ENCODE peak calls at places on chromosomes 1 and 21, in nine cellular contexts. E is right lobe of liver; F is CD8-positive, alpha-beta T cell; S is lower lobe of right lung; J is cardiac muscle cell; K is suprapubic skin; N is stomach; Z is HCT116; A is hepatocyte. V is an unnamed sample.

GRCh38 chr1:58785424-58786058 is 1.7 kb upstream of the JUN start:
- DNase-seq in E (peak; percentile 75), F (peak; percentile 8), S (peak; percentile 80), J (peak; percentile 61), K (no peak), N (peak; percentile 82), Z (no peak), A (peak; percentile 83), V (peak; percentile 36)

GRCh38 chr1:11151854-11152612 is 37.1 kb upstream of the ANGPTL7 start:
- DNase-seq in E (peak; percentile 71), F (no peak), S (no peak), J (peak; percentile 32), K (no peak), N (no peak), Z (no peak), A (no peak), V (no peak)

GRCh38 chr1:62110198-62110817 is 84.3 kb upstream of the L1TD1 start:
- DNase-seq in E (no peak), F (no peak), S (no peak), J (no peak), K (no peak), N (no peak), Z (no peak), A (no peak), V (no peak)

GRCh38 chr1:25819496-25820246 is at the start of gene MTFR1L:
- DNase-seq in E (peak; percentile 95), F (peak; percentile 89), S (peak; percentile 95), J (peak; percentile 79), K (peak; percentile 94), N (peak; percentile 93), Z (peak; percentile 39), A (peak; percentile 94), V (peak; percentile 83)

GRCh38 chr1:116498789-116499628 is 71.8 kb downstream of the CD58 start:
- DNase-seq in E (no peak), F (peak; percentile 29), S (no peak), J (peak; percentile 80), K (no peak), N (no peak), Z (peak; percentile 55), A (peak; percentile 85), V (peak; percentile 68)

GRCh38 chr1:232613752-232614381 is 16.1 kb downstream of the SIPA1L2 start:
- DNase-seq in E (no peak), F (no peak), S (no peak), J (peak; percentile 95), K (no peak), N (no peak), Z (peak; percentile 66), A (peak; percentile 40), V (no peak)

GRCh38 chr21:44874497-44875331 is 1.2 kb upstream of the PTTG1IP start:
- DNase-seq in E (peak; percentile 96), F (no peak), S (peak; percentile 85), J (peak; percentile 50), K (no peak), N (peak; percentile 66), Z (no peak), A (peak; percentile 43), V (no peak)

GRCh38 chr1:109793486-109794318 is 30.0 kb upstream of the EPS8L3 start:
- DNase-seq in E (peak; percentile 55), F (peak; percentile 28), S (peak; percentile 42), J (peak; percentile 88), K (peak; percentile 78), N (peak; percentile 30), Z (peak; percentile 16), A (peak; percentile 52), V (no peak)

GRCh38 chr1:33468559-33468958 is 3.9 kb upstream of the ZSCAN20 start:
- DNase-seq in E (no peak), F (no peak), S (no peak), J (no peak), K (no peak), N (no peak), Z (no peak), A (no peak), V (no peak)

GRCh38 chr1:24929876-24930702 is at the start of gene RUNX3:
- DNase-seq in E (peak; percentile 54), F (peak; percentile 92), S (peak; percentile 85), J (no peak), K (no peak), N (peak; percentile 64), Z (peak; percentile 58), A (peak; percentile 45), V (no peak)

GRCh38 chr1:97364086-97364485 is 556.7 kb downstream of the DPYD start:
- DNase-seq in E (no peak), F (no peak), S (no peak), J (peak; percentile 38), K (no peak), N (no peak), Z (no peak), A (no peak), V (no peak)

GRCh38 chr1:93681549-93682412 is at the start of gene BCAR3:
- DNase-seq in E (peak; percentile 69), F (no peak), S (peak; percentile 85), J (peak; percentile 85), K (no peak), N (peak; percentile 74), Z (no peak), A (peak; percentile 88), V (no peak)

GRCh38 chr1:11342677-11343076 is 69.7 kb downstream of the UBIAD1 start:
- DNase-seq in E (no peak), F (no peak), S (no peak), J (no peak), K (no peak), N (no peak), Z (no peak), A (no peak), V (no peak)

DNA sequence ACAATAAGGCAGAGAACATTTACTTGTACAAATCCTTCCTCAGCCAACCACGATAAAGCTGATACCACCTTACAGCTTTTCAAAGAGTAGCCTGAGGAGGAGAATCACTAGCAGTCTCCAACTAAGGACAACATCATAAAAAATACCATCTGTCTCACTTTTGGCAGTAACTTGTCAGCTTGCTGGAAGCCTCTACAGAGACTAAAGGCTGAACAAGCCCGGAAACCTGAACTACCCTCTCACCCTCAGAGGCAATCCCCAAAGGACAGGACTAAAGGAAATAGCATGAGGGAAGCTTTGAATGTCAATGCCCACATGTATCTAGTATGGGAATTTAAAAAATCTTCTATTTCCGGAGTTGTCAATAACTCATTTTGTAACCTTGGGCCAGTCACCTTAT is 10.6 kb downstream of the SRSF4 start:
- DNase-seq in E (no peak), F (no peak), S (no peak), J (peak; percentile 45), K (no peak), N (no peak), Z (no peak), A (no peak), V (no peak)
- H3K4me3 ChIP-seq in E (no peak overlapping the region), F (no peak overlapping the region), S (no peak overlapping the region), J (no peak overlapping the region), K (no peak overlapping the region), N (no peak overlapping the region), Z (no peak overlapping the region), A (no peak overlapping the region), V (no peak overlapping the region)

DNA sequence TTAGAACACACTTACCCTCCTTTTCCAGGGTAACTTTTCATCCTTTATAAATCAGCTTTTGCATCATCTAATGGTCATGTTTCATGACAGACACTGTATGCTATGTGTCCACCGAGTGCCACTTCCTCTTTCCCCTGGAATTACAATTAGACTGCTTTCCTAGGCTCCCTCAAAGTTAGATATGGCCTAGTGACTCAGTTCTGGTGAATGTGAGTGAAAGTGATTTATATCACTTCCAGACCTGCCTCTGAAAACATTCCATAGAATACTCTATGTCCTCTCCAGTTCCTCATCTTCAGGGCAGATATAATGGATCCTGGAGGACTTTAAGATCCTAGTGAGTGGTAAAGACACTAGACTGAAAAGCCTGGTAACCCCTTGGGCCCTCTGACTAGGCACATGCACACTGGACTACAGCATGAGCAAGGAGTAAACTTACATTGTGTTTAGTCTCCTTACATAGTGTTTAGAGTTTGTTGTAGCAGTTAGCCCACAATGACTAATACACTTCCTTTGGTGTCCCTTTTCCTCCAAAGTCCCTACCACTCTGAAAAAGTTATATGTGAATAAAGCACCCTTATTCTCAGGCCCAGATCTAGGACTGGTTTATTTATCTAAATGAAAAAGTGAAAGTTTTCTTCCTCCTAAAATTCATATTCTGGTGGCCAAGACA is 59.3 kb downstream of the GPR88 start:
- DNase-seq in E (no peak), F (no peak), S (no peak), J (peak; percentile 79), K (no peak), N (no peak), Z (no peak), A (no peak), V (no peak)
- H3K4me3 ChIP-seq in E (no peak overlapping the region), F (no peak overlapping the region), S (no peak overlapping the region), J (no peak overlapping the region), K (no peak overlapping the region), N (no peak overlapping the region), Z (no peak overlapping the region), A (no peak overlapping the region), V (no peak overlapping the region)

GRCh38 chr1:215521279-215521678 is 45.8 kb upstream of the KCTD3 start:
- DNase-seq in E (no peak), F (no peak), S (no peak), J (no peak), K (no peak), N (no peak), Z (no peak), A (no peak), V (no peak)

GRCh38 chr1:215523128-215523861 is 43.8 kb upstream of the KCTD3 start:
- DNase-seq in E (no peak), F (no peak), S (no peak), J (peak; percentile 21), K (no peak), N (no peak), Z (peak; percentile 6), A (no peak), V (no peak)

GRCh38 chr1:215526846-215527151 is 40.3 kb upstream of the KCTD3 start:
- DNase-seq in E (no peak), F (no peak), S (no peak), J (no peak), K (no peak), N (no peak), Z (no peak), A (no peak), V (no peak)

GRCh38 chr1:215526147-215526845 is 40.8 kb upstream of the KCTD3 start:
- DNase-seq in E (no peak), F (no peak), S (no peak), J (peak; percentile 73), K (no peak), N (no peak), Z (peak; percentile 43), A (peak; percentile 61), V (peak; percentile 45)

DNA sequence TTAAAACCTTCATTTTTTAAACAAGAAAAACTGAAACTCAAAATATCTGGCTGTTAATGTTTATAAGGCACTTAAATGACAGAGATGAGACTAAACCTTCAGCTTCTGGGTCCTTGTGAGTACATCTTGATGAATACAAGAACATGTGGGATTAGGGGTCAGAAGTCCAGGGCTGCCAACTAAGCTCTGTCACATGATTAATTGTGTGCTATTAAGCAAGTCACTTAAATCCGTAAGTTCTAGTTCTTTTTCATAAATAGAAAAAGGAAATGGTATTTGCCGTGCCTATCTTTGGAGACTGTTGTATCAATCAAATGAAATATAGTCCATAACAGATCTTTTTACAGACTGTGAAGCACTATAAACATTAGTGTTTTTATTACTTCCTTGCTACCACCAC is 43.2 kb upstream of the KCTD3 start:
- DNase-seq in E (no peak), F (no peak), S (no peak), J (peak; percentile 25), K (no peak), N (no peak), Z (no peak), A (peak; percentile 52), V (no peak)
- H3K4me3 ChIP-seq in E (no peak overlapping the region), F (no peak overlapping the region), S (no peak overlapping the region), J (no peak overlapping the region), K (no peak overlapping the region), N (no peak overlapping the region), Z (no peak overlapping the region), A (no peak overlapping the region), V (no peak overlapping the region)

GRCh38 chr1:237038211-237038610 is 3.8 kb upstream of the RYR2 start:
- DNase-seq in E (no peak), F (no peak), S (no peak), J (no peak), K (no peak), N (no peak), Z (no peak), A (no peak), V (no peak)
- H3K4me3 ChIP-seq in E (no peak overlapping the region), F (no peak overlapping the region), S (no peak overlapping the region), J (no peak overlapping the region), K (no peak overlapping the region), N (no peak overlapping the region), Z (no peak overlapping the region), A (no peak overlapping the region), V (no peak overlapping the region)